ENCODE peak calls at places on chromosomes 5 and 9, in four cellular contexts. R, H, F and U are unnamed samples.

GRCh38 chr9:124038790-124039633 is 27.4 kb downstream of the LHX2 start:
- DNase-seq in F (no peak), R (no peak), H (no peak), U (no peak)

GRCh38 chr9:85508616-85509015 is 233.1 kb downstream of the AGTPBP1 start:
- DNase-seq in F (no peak), H (no peak), R (no peak), U (no peak)

GRCh38 chr5:71894091-71894490 is 175.0 kb downstream of the CARTPT start:
- DNase-seq in F (no peak), H (no peak), R (no peak), U (no peak)

GRCh38 chr5:33903118-33903517 is 11.3 kb upstream of the ADAMTS12 start:
- DNase-seq in R (peak; percentile 34), H (no peak), F (no peak), U (no peak)

GRCh38 chr5:36422957-36423356 is 121.3 kb upstream of the RANBP3L start:
- DNase-seq in H (peak; percentile 87), F (no peak), R (peak; percentile 64), U (no peak)

GRCh38 chr9:38027714-38028113 is 41.3 kb downstream of the SHB start:
- DNase-seq in H (no peak), R (no peak), F (no peak), U (no peak)

GRCh38 chr5:41968153-41968723 is 43.2 kb downstream of the FBXO4 start:
- DNase-seq in R (no peak), F (no peak), H (no peak), U (no peak)

GRCh38 chr9:69605406-69605805 is 66.8 kb downstream of the APBA1 start:
- DNase-seq in F (no peak), H (no peak), R (no peak), U (no peak)

GRCh38 chr5:150245111-150245789 is 44.3 kb downstream of the CAMK2A start:
- DNase-seq in F (no peak), H (no peak), R (no peak), U (no peak)

GRCh38 chr5:97194366-97194765 is 11.3 kb upstream of the RIOK2 start:
- DNase-seq in F (no peak), R (no peak), H (no peak), U (no peak)

GRCh38 chr5:157196045-157196444 is 15.4 kb downstream of the ITK start:
- DNase-seq in F (no peak), H (no peak), R (no peak), U (no peak)

GRCh38 chr5:115432691-115433090 is 111.9 kb downstream of the FEM1C start:
- DNase-seq in H (peak; percentile 73), F (no peak), R (no peak), U (no peak)

GRCh38 chr5:71836084-71836483 is 117.0 kb downstream of the CARTPT start:
- DNase-seq in F (no peak), R (no peak), H (peak; percentile 7), U (peak; percentile 26)

GRCh38 chr9:87338075-87338989 is 159.3 kb upstream of the DAPK1 start:
- DNase-seq in F (no peak), H (no peak), R (no peak), U (no peak)

GRCh38 chr9:137227057-137227852 is at the start of gene RNF224:
- DNase-seq in F (peak; percentile 86), R (peak; percentile 72), H (peak; percentile 27), U (peak; percentile 68)
- H3K9ac ChIP-seq in F (no peak within 1 kb of the TSS), R (no peak within 1 kb of the TSS), H (no peak within 1 kb of the TSS), U (no peak within 1 kb of the TSS)

GRCh38 chr5:16225927-16226326 is 46.3 kb upstream of the MARCHF11 start:
- DNase-seq in F (no peak), H (no peak), R (no peak), U (no peak)
- H3K9ac ChIP-seq in F (no peak overlapping the region), H (no peak overlapping the region), R (no peak overlapping the region), U (no peak overlapping the region)

DNA sequence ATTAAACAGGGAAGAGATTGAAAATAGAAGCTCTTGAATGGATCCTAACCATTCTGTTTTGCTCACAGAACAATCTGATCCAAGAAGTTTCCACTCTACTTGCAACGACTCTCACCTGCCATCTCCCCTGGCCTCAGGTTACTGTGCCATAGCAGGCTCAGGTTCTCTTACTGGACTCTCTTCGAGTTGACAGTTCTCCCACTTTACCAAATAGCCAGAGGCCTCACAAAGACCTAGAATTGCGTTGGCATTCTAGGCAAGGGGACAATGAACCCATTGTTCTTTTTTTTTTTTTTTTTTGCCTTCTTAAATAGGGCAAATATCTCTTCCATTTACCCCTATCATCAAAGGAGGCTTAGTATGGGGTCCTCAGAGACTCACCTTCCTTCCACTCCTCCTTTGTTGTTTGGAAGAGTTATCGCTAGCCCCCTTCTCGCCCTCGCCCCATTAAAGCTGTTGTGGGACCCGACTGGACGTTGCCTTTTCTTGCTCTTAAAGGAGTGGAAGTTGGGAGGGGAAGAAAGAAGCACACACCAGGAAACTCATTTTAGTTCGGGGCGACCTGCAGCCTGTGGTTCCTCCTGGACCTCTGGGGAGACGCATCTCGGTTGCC is 688 bp upstream of the PLPPR1 start:
- DNase-seq in H (no peak), R (peak; percentile 22), F (no peak), U (no peak)
- H3K9ac ChIP-seq in H (peak overlapping the region; percentile 41), R (no peak overlapping the region), F (no peak overlapping the region), U (no peak overlapping the region)

GRCh38 chr9:114378883-114379282 is 8.9 kb downstream of the AKNA start:
- DNase-seq in H (no peak), R (no peak), F (no peak), U (no peak)
- H3K9ac ChIP-seq in H (no peak overlapping the region), R (no peak overlapping the region), F (no peak overlapping the region), U (no peak overlapping the region)

GRCh38 chr9:120310035-120310434 is 269.9 kb downstream of the CDK5RAP2 start:
- DNase-seq in R (no peak), F (no peak), H (no peak), U (no peak)
- H3K9ac ChIP-seq in R (no peak overlapping the region), F (no peak overlapping the region), H (no peak overlapping the region), U (no peak overlapping the region)

GRCh38 chr9:3857673-3858072 is 331.9 kb upstream of the RFX3 start:
- DNase-seq in F (no peak), R (peak; percentile 86), H (peak; percentile 75), U (no peak)
- H3K9ac ChIP-seq in F (no peak overlapping the region), R (no peak overlapping the region), H (peak overlapping the region; percentile 13), U (no peak overlapping the region)

GRCh38 chr5:78497573-78498533 is 137.4 kb downstream of the SCAMP1 start:
- DNase-seq in H (peak; percentile 61), F (peak; percentile 10), R (no peak), U (no peak)
- H3K9ac ChIP-seq in H (no peak overlapping the region), F (no peak overlapping the region), R (no peak overlapping the region), U (no peak overlapping the region)

GRCh38 chr9:128685636-128686489 is 3.2 kb upstream of the SET start:
- DNase-seq in R (no peak), F (peak; percentile 44), H (no peak), U (no peak)

GRCh38 chr9:128684325-128685021 is 4.5 kb upstream of the SET start:
- DNase-seq in R (peak; percentile 94), H (peak; percentile 53), F (peak; percentile 95), U (peak; percentile 76)

GRCh38 chr9:128683340-128684064 is 5.5 kb upstream of the SET start:
- DNase-seq in H (no peak), R (peak; percentile 86), F (peak; percentile 74), U (peak; percentile 16)

GRCh38 chr9:128684065-128684324 is 5.0 kb upstream of the SET start:
- DNase-seq in F (no peak), H (no peak), R (no peak), U (no peak)

DNA sequence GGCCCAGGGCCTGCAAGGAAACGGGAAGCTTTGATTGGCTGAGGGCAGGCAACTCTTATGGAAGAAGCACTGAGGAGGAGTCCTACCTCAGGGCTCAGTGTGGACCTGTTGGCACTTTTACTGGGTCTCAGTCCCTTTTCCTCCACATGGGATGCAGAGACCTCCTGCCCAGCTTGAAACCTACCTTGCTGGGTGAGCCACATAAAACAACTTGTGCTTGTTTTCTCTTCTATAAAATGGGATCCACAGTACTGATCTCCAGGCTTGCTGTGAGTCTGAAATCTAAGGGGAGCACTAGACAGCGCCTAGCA is 4.0 kb upstream of the SET start:
- DNase-seq in R (no peak), F (no peak), H (no peak), U (no peak)
- H3K9ac ChIP-seq in R (peak overlapping the region; percentile 99), F (no peak overlapping the region), H (no peak overlapping the region), U (no peak overlapping the region)

GRCh38 chr5:21573915-21574314 is 1279.2 kb downstream of the CDH12 start:
- DNase-seq in F (no peak), H (no peak), R (no peak), U (no peak)

GRCh38 chr5:21574429-21574828 is 1278.7 kb downstream of the CDH12 start:
- DNase-seq in H (no peak), R (no peak), F (no peak), U (no peak)
- H3K9ac ChIP-seq in H (no peak overlapping the region), R (no peak overlapping the region), F (no peak overlapping the region), U (no peak overlapping the region)